ENCODE peak calls at places on chromosomes 3 and 15, in seven cellular contexts. L, W, O, X, B, P and J are unnamed samples.

GRCh38 chr3:44996556-44996969 is 20.5 kb downstream of the EXOSC7 start:
- DNase-seq in L (no peak), W (no peak), O (no peak), X (no peak), B (peak), P (no peak), J (no peak)

GRCh38 chr3:79651536-79652065 is 116.2 kb downstream of the ROBO1 start:
- DNase-seq in L (no peak), W (peak), O (no peak), X (no peak), B (no peak), P (peak), J (no peak)

GRCh38 chr15:77024273-77025065 is 29.5 kb downstream of the PSTPIP1 start:
- DNase-seq in L (peak), W (peak), O (peak), X (peak), B (peak), P (peak), J (peak)

GRCh38 chr3:9947025-9947995 is 4.9 kb downstream of the PRRT3 start:
- DNase-seq in L (no peak), W (peak), O (peak), X (peak), B (peak), P (peak), J (peak)

GRCh38 chr3:146781606-146782005 is 176.5 kb upstream of the PLSCR5 start:
- DNase-seq in L (no peak), W (no peak), O (no peak), X (no peak), B (no peak), P (peak), J (no peak)

GRCh38 chr15:68415501-68416157 is 16.3 kb downstream of the ITGA11 start:
- DNase-seq in L (no peak), W (no peak), O (peak), X (peak), B (no peak), P (no peak), J (peak)

GRCh38 chr3:159800434-159801121 is 188.1 kb upstream of the IL12A start:
- DNase-seq in L (no peak), W (no peak), O (no peak), X (no peak), B (no peak), P (no peak), J (no peak)

GRCh38 chr3:45332901-45333407 is 55.4 kb upstream of the LARS2 start:
- DNase-seq in L (no peak), W (no peak), O (no peak), X (no peak), B (no peak), P (no peak), J (no peak)

GRCh38 chr3:122984007-122984406 is 43.6 kb downstream of the SEMA5B start:
- DNase-seq in L (no peak), W (no peak), O (no peak), X (no peak), B (no peak), P (no peak), J (no peak)

GRCh38 chr3:87674397-87675161 is 384.2 kb downstream of the CGGBP1 start:
- DNase-seq in L (no peak), W (no peak), O (no peak), X (no peak), B (peak), P (no peak), J (no peak)

GRCh38 chr3:4981688-4982494 is 2.7 kb downstream of the BHLHE40 start:
- DNase-seq in L (no peak), W (no peak), O (peak), X (peak), B (no peak), P (peak), J (no peak)

GRCh38 chr3:179321585-179322322 is 1.1 kb upstream of the ZNF639 start:
- DNase-seq in L (no peak), W (peak), O (peak), X (peak), B (no peak), P (peak), J (peak)

GRCh38 chr3:46717447-46718231 is at the start of gene PRSS50:
- DNase-seq in L (no peak), W (no peak), O (peak), X (peak), B (peak), P (no peak), J (peak)

GRCh38 chr3:105752791-105753415 is 115.9 kb downstream of the CBLB start:
- DNase-seq in L (peak), W (no peak), O (no peak), X (no peak), B (peak), P (peak), J (no peak)

GRCh38 chr15:101424984-101425383 is 64.5 kb downstream of the PCSK6 start:
- DNase-seq in L (no peak), W (no peak), O (no peak), X (no peak), B (no peak), P (no peak), J (peak)

GRCh38 chr3:48344867-48345507 is 11.5 kb upstream of the SPINK8 start:
- DNase-seq in L (no peak), W (no peak), O (no peak), X (no peak), B (no peak), P (no peak), J (no peak)

GRCh38 chr15:58616171-58616570 is 133.3 kb downstream of the ADAM10 start:
- DNase-seq in L (no peak), W (no peak), O (no peak), X (no peak), B (no peak), P (no peak), J (no peak)

GRCh38 chr3:121477589-121477988 is 68.2 kb downstream of the POLQ start:
- DNase-seq in L (no peak), W (no peak), O (no peak), X (no peak), B (no peak), P (peak), J (no peak)

GRCh38 chr3:145266368-145266767 is 894.6 kb downstream of the PLOD2 start:
- DNase-seq in L (no peak), W (no peak), O (no peak), X (no peak), B (no peak), P (no peak), J (no peak)

GRCh38 chr3:196287066-196287404 is 491 bp downstream of the PCYT1A start:
- DNase-seq in L (no peak), W (no peak), O (peak), X (peak), B (no peak), P (peak), J (no peak)

GRCh38 chr3:50524751-50525150 is 21.3 kb upstream of the CACNA2D2 start:
- DNase-seq in L (no peak), W (no peak), O (no peak), X (no peak), B (no peak), P (no peak), J (no peak)

GRCh38 chr3:184588776-184589175 is 27.2 kb downstream of the EPHB3 start:
- DNase-seq in L (no peak), W (no peak), O (no peak), X (no peak), B (no peak), P (no peak), J (no peak)

GRCh38 chr3:25074151-25074550 is 353.9 kb upstream of the RARB start:
- DNase-seq in L (no peak), W (no peak), O (no peak), X (no peak), B (no peak), P (no peak), J (no peak)

GRCh38 chr3:55296035-55296434 is 191.1 kb downstream of the WNT5A start:
- DNase-seq in L (no peak), W (no peak), O (no peak), X (no peak), B (no peak), P (peak), J (no peak)

GRCh38 chr3:197404754-197405153 is 106.3 kb upstream of the DLG1 start:
- DNase-seq in L (no peak), W (no peak), O (no peak), X (no peak), B (no peak), P (no peak), J (no peak)

GRCh38 chr3:116863842-116864626 is 154.5 kb downstream of the TUSC7 start:
- DNase-seq in L (no peak), W (no peak), O (no peak), X (no peak), B (peak), P (peak), J (no peak)

GRCh38 chr15:56985871-56986270 is 67.4 kb downstream of the TCF12 start:
- DNase-seq in L (no peak), W (no peak), O (no peak), X (no peak), B (no peak), P (no peak), J (no peak)

GRCh38 chr3:30440880-30441279 is 165.5 kb upstream of the TGFBR2 start:
- DNase-seq in L (no peak), W (no peak), O (peak), X (no peak), B (no peak), P (peak), J (no peak)

GRCh38 chr15:99454941-99455795 is 110.6 kb upstream of the MEF2A start:
- DNase-seq in L (no peak), W (no peak), O (peak), X (no peak), B (no peak), P (peak), J (peak)

GRCh38 chr15:92693922-92694331 is 38.4 kb upstream of the FAM174B start:
- DNase-seq in L (no peak), W (peak), O (no peak), X (no peak), B (no peak), P (no peak), J (no peak)

GRCh38 chr3:76122007-76122406 is 336.7 kb upstream of the ZNF717 start:
- DNase-seq in L (no peak), W (no peak), O (no peak), X (no peak), B (no peak), P (peak), J (no peak)

GRCh38 chr3:117059054-117059989 is 349.7 kb downstream of the TUSC7 start:
- DNase-seq in L (no peak), W (no peak), O (no peak), X (no peak), B (no peak), P (peak), J (no peak)

GRCh38 chr3:123741058-123741511 is 143.0 kb downstream of the MYLK start:
- DNase-seq in L (no peak), W (no peak), O (no peak), X (no peak), B (no peak), P (no peak), J (no peak)

GRCh38 chr3:108209579-108209978 is 12.6 kb downstream of the IFT57 start:
- DNase-seq in L (no peak), W (no peak), O (no peak), X (no peak), B (no peak), P (no peak), J (no peak)

GRCh38 chr3:156341324-156341723 is 213.6 kb downstream of the SSR3 start:
- DNase-seq in L (no peak), W (no peak), O (no peak), X (no peak), B (no peak), P (no peak), J (no peak)

GRCh38 chr3:156339491-156339890 is 215.4 kb downstream of the SSR3 start:
- DNase-seq in L (no peak), W (no peak), O (no peak), X (no peak), B (no peak), P (no peak), J (no peak)

GRCh38 chr3:156341831-156342416 is 213.0 kb downstream of the SSR3 start:
- DNase-seq in L (no peak), W (no peak), O (no peak), X (no peak), B (peak), P (no peak), J (no peak)
- TF ChIP-seq CTCF in L (no peak), W (no peak), O (no peak), X (no peak), B (peak), P (no peak), J (no peak)

GRCh38 chr3:192299921-192300320 is 427.4 kb downstream of the FGF12 start:
- DNase-seq in L (no peak), W (no peak), O (no peak), X (no peak), B (no peak), P (no peak), J (no peak)
- TF ChIP-seq CTCF in L (no peak), W (no peak), O (no peak), X (no peak), B (no peak), P (no peak), J (no peak)

GRCh38 chr3:16053794-16054193 is 120.7 kb upstream of the GALNT15 start:
- DNase-seq in L (no peak), W (no peak), O (no peak), X (no peak), B (no peak), P (no peak), J (no peak)
- TF ChIP-seq CTCF in L (no peak), W (no peak), O (no peak), X (no peak), B (no peak), P (no peak), J (no peak)

DNA sequence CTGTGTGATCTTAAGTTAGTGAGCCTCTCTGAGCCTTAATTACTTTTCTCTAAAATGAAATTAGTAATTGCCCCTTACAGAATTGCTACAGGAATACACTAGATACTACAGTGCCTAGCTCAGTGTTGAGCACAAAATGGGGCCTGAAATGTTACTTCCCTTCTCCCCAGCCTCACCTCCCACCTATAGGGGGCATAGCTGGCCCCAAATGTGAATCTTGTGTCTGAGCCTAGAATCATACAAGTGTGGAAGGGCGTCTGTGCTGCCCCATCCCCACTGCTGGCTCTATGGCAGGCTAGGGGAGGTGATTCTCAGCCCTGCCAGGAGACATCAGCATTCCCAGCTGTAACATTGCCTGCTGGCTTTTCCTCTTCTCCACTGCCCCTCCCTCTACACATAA is 42.7 kb downstream of the IFT122 start:
- DNase-seq in L (no peak), W (no peak), O (no peak), X (no peak), B (no peak), P (no peak), J (no peak)
- TF ChIP-seq CTCF in L (no peak), W (peak), O (no peak), X (no peak), B (no peak), P (peak), J (peak)